ENCODE peak calls at places on chromosomes 16 and 17, in six cellular contexts. L is NCI-H2171; G is Panc1; S is Daoy; J is T-helper 9 cell; Z is activated CD4-positive, alpha-beta T cell treated with anti-CD3 and anti-CD28 coated beads, Interleukin-2, amount 50 U/mL, for 48 hours. Y is an unnamed sample.

GRCh38 chr17:74408830-74409229 is 23.1 kb upstream of the GPRC5C start:
- DNase-seq in G (no peak), Z (no peak), S (no peak), L (no peak), J (no peak), Y (no peak)

GRCh38 chr17:8059131-8059530 is 20.3 kb downstream of the ALOX15B start:
- DNase-seq in S (no peak), Z (no peak), G (no peak), J (no peak), L (no peak), Y (no peak)

GRCh38 chr17:20988001-20988641 is 54.7 kb downstream of the USP22 start:
- DNase-seq in S (no peak), L (no peak), G (no peak), Z (no peak), J (no peak), Y (no peak)

GRCh38 chr17:54007855-54008254 is 185.1 kb downstream of the KIF2B start:
- DNase-seq in G (no peak), J (no peak), L (no peak), S (no peak), Z (no peak), Y (no peak)

GRCh38 chr16:73949574-73950348 is 346.9 kb upstream of the PSMD7 start:
- DNase-seq in S (peak), L (no peak), G (no peak), J (no peak), Z (no peak), Y (no peak)

GRCh38 chr17:64682261-64683181 is 20.4 kb upstream of the SMURF2 start:
- DNase-seq in G (no peak), Z (no peak), L (no peak), S (peak), J (no peak), Y (no peak)

GRCh38 chr17:39564201-39564828 is 43.4 kb downstream of the NEUROD2 start:
- DNase-seq in J (no peak), Z (no peak), G (no peak), L (peak), S (no peak), Y (no peak)

GRCh38 chr16:15536813-15537212 is 102.4 kb downstream of the BMERB1 start:
- DNase-seq in S (no peak), J (no peak), Z (no peak), G (no peak), L (no peak), Y (no peak)

GRCh38 chr16:54040975-54041374 is 245.6 kb downstream of the IRX3 start:
- DNase-seq in J (no peak), G (no peak), S (no peak), Z (no peak), L (no peak), Y (no peak)

GRCh38 chr17:80845863-80846671 is 145.6 kb upstream of the CHMP6 start:
- DNase-seq in L (no peak), J (no peak), G (no peak), Z (no peak), S (no peak), Y (no peak)

GRCh38 chr17:48722924-48723554 is at the start of gene PRAC2:
- DNase-seq in G (no peak), J (no peak), S (no peak), L (no peak), Z (no peak), Y (no peak)

GRCh38 chr16:66525396-66526180 is 24.3 kb downstream of the TK2 start:
- DNase-seq in L (no peak), G (no peak), J (no peak), S (peak), Z (no peak), Y (no peak)

GRCh38 chr16:2980227-2981176 is at the start of gene PKMYT1:
- DNase-seq in G (no peak), S (peak), J (peak), L (peak), Z (peak), Y (no peak)

GRCh38 chr16:86609115-86609514 is 30.8 kb downstream of the FOXL1 start:
- DNase-seq in G (no peak), J (no peak), L (no peak), S (peak), Z (no peak), Y (no peak)

GRCh38 chr16:27918755-27919154 is 144.8 kb downstream of the GSG1L start:
- DNase-seq in Z (no peak), G (no peak), J (no peak), L (no peak), S (peak), Y (no peak)

GRCh38 chr16:69311533-69312388 is 611 bp downstream of the VPS4A start:
- DNase-seq in G (no peak), S (peak), Z (peak), L (no peak), J (peak), Y (no peak)

Y was measured in keratinocyte.